ENCODE peak calls at places on chromosome 12, in four cellular contexts. I is PC-3; M is AG10803; J is CD8-positive, alpha-beta T cell. R is an unnamed sample.

GRCh38 chr12:109331546-109331945 is 16.2 kb upstream of the MYO1H start:
- DNase-seq in I (no peak), M (no peak), J (no peak), R (no peak)

GRCh38 chr12:40892528-40892927 is 200.3 kb downstream of the CNTN1 start:
- DNase-seq in I (no peak), M (no peak), J (no peak), R (no peak)

GRCh38 chr12:116381240-116381743 is 103.8 kb upstream of the MED13L start:
- DNase-seq in I (no peak), M (no peak), J (no peak), R (no peak)

GRCh38 chr12:23756416-23756815 is 193.1 kb downstream of the SOX5 start:
- DNase-seq in I (no peak), M (no peak), J (no peak), R (no peak)

GRCh38 chr12:22312336-22312735 is 22.2 kb downstream of the ST8SIA1 start:
- DNase-seq in I (peak; percentile 85), M (peak; percentile 87), J (no peak), R (no peak)

GRCh38 chr12:31317471-31318397 is 8.2 kb downstream of the SINHCAF start:
- DNase-seq in I (no peak), M (peak; percentile 14), J (no peak), R (no peak)

GRCh38 chr12:94694732-94695131 is 44.4 kb upstream of the TMCC3 start:
- DNase-seq in I (no peak), M (no peak), J (no peak), R (no peak)

GRCh38 chr12:79444089-79444488 is 246.7 kb downstream of the PAWR start:
- DNase-seq in I (peak; percentile 48), M (peak; percentile 37), J (no peak), R (no peak)

GRCh38 chr12:49089831-49090773 is 4.5 kb downstream of the DHH start:
- DNase-seq in I (peak; percentile 35), M (peak; percentile 43), J (no peak), R (no peak)

GRCh38 chr12:30695327-30696102 is at the start of gene IPO8:
- DNase-seq in I (peak; percentile 85), M (peak; percentile 92), J (peak; percentile 82), R (peak; percentile 72)

GRCh38 chr12:52945389-52946232 is 3.3 kb upstream of the KRT18 start:
- DNase-seq in I (peak; percentile 67), M (peak; percentile 59), J (no peak), R (no peak)

GRCh38 chr12:74235342-74235741 is 302.3 kb upstream of the ATXN7L3B start:
- DNase-seq in I (no peak), M (no peak), J (no peak), R (no peak)

GRCh38 chr12:122161682-122162081 is 12.3 kb downstream of the IL31 start:
- DNase-seq in I (no peak), M (no peak), J (no peak), R (no peak)

DNA sequence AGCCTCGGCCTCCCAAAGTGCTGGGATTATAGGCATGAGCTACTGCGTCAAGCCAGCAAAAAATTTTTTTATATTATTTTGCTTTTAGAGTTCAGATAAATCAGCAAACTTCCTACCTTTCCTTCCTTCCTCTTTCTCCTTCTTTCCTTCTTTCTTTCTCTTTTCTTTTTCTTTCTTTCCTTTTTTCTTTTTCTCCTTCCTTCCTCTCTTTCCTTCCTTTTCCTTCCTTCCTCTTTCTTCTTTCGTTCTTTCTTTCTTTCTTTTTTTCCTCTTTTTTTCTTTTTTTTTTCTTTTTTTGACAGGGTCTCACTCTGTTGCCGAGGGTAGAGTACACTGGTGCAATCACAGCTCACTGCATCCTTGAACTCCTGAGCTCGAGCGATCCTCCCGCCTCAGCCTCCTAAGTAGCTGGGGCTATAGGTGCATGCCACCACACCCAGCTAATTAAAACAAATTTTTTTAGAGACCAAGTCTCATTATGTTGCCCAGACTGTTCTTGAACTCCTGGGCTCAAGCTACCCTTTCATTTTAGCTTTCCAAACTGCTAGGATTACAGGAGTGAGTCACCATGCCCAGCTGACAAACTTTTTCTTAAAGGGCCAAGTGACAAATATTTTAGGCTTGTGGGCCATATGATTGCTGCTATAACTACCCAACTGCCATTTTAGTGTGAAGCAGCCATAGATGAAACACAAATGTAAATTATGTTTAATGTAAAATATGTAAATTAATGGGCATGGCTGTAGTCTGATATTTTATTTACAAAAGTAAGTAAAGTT is 7.1 kb upstream of the WASHC4 start:
- DNase-seq in I (peak; percentile 69), M (peak; percentile 62), J (no peak), R (no peak)
- H3K4me3 ChIP-seq in I (no peak overlapping the region), M (peak overlapping the region; percentile 18), J (no peak overlapping the region), R (no peak overlapping the region)

GRCh38 chr12:62379723-62380045 is 86.9 kb upstream of the MON2 start:
- DNase-seq in I (no peak), M (no peak), J (no peak), R (no peak)

GRCh38 chr12:62375603-62376002 is 91.0 kb upstream of the MON2 start:
- DNase-seq in I (no peak), M (no peak), J (no peak), R (no peak)

GRCh38 chr12:62382526-62382925 is 84.1 kb upstream of the MON2 start:
- DNase-seq in I (no peak), M (no peak), J (no peak), R (no peak)

GRCh38 chr12:62379026-62379722 is 87.5 kb upstream of the MON2 start:
- DNase-seq in I (no peak), M (peak; percentile 63), J (no peak), R (no peak)
- TF ChIP-seq CTCF in I (no peak), M (no peak), J (no peak), R (no peak)

GRCh38 chr12:27822076-27822712 is 42.2 kb upstream of the MANSC4 start:
- DNase-seq in I (peak; percentile 99), M (peak; percentile 46), J (peak; percentile 32), R (peak; percentile 73)

GRCh38 chr12:27824126-27824842 is 44.2 kb upstream of the MANSC4 start:
- DNase-seq in I (no peak), M (no peak), J (no peak), R (peak; percentile 63)

GRCh38 chr12:27820564-27820963 is 40.5 kb upstream of the MANSC4 start:
- DNase-seq in I (no peak), M (no peak), J (no peak), R (no peak)

GRCh38 chr12:27823038-27823437 is 43.0 kb upstream of the MANSC4 start:
- DNase-seq in I (no peak), M (no peak), J (no peak), R (no peak)

DNA sequence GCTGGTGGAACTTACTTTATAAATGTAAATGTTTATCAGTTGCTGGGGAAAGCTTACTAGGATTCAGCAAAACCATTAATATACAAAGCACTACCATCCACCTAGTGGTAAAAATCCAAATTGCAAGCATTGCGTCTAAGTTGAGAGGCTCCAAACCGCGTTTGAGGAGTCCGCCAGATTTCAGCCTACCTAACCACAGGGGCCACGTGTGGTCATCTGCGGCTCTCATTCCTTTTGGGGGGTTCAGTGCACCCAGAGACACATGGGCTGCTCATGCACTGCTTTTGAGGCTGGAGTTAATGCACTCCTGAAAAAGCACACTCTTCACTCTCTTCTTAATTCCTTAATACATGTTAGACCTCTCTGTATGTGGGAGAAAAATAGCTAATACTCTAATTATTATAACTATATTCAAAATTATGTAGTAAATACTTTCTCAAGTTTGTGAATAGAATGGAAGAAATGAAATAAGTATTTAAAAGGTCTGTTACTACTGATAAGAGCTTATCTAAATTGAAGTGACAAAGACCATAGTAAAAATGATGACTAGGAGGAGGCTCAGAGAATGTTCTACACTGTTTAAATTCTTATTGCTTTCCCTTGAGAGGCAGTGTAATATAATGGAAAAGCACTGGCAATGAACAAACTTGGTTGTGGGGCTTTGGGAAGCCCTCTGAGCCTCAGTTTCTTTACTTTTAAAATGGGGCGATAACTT is 41.4 kb upstream of the MANSC4 start:
- DNase-seq in I (peak; percentile 99), M (peak; percentile 74), J (peak; percentile 3), R (peak; percentile 37)
- H3K4me3 ChIP-seq in I (peak overlapping the region; percentile 57), M (no peak overlapping the region), J (no peak overlapping the region), R (no peak overlapping the region)

DNA sequence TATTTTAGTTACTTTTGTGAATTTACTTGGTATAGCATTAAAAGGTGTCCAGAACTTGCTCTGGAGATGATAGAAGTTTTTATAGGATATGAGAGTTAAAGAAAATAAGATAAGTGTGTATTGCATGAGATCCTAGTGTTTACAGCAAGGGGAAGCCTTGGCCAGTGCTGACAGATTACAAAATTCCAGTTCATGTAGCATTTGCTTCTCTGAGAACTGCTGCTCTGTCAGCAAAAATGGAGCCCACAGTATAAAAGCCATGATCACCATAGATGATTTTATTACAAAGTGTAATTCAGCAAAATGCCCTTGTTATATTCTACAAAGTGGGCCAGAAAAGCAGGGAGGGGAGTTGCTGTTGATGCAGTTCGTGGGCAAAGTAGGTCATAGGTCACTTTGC is 40.0 kb upstream of the ATF1 start:
- DNase-seq in I (no peak), M (no peak), J (no peak), R (no peak)
- TF ChIP-seq CTCF in I (no peak), M (no peak), J (no peak), R (no peak)

DNA sequence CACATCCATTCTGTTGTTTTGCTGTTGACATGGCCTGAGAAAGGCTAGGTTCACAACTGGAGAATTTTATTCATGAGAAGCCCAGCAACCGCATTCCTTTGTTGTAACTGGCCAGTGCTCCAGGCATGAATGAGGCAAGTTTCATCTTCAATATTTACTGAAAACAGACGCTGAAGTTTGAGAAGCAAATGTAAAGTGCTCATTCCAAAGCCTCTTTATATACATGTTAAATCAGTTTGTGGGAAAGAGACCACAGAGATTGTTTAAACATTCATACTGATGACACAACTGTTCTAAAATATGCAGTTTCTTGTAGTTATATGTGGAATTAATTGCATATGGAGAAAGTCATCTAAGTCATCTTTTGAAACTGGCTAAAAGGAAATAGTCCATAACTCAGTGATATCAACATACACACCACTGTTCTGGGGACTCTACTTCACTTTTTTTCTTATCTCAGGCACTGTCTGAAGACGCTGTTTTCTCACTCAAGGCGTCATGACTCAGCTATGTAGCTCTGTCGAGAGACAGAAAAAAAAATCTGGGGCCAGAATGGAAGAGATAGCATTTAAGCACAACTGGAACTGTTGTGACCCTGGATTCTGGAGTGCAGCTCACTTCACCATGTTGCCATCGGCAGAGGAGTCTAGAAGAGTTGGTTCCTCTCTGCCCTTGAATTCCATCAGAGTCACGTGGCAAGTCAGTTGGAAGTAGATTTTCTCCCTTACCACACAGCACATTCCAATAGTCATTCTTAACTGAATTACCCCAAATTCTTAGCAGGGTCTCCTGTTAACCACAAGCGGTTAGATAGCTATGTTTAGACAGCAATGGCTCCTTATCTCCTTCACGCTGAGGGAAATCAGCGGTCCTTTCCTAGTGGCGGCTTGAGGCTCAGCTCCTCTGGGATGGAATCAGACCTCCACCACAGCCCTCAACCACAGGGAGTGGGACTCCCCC is 258.4 kb upstream of the HMGA2 start:
- DNase-seq in I (peak; percentile 73), M (peak; percentile 98), J (no peak), R (no peak)
- H3K4me3 ChIP-seq in I (no peak overlapping the region), M (peak overlapping the region; percentile 40), J (no peak overlapping the region), R (no peak overlapping the region)

DNA sequence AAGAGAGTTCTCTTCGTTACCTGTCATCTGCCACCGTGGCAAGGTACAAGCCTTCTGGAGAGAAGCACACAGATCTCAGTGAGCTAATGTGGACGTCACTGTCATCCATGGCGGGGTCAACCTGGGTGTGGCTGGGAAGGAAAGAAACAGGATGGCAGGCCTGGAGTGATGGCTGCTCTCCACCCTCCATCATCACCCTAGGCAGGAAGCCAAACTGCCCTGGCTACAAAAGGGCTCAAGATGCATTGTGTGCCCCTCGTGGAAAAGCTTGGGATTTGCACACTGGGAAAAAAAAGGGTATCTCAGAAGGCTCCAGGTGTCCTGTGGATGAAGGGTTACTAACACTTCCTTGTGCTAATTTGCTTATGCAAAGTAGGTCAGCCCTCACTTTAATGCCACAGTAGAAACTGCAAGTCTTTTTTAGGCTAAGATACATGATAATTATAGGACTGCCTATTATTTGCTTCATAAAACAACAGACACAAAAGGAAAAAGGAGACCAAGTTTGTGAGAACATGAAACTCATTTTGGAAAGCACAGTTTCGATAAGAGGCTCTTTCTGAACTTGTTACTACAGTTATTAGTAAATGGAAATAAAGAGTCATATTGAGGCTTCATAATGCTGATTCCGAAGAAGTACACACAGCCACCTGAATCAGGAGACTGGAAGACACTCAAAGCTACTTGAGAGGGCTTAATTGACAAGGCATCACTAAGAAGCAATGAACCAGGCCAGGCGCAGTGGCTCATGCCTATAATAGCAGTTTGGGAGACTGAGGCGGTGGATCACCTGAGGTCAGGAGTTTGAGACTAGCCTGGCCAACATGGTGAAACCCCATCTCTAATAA is 18.9 kb downstream of the RFC5 start:
- DNase-seq in I (peak; percentile 50), M (peak; percentile 38), J (no peak), R (peak; percentile 46)
- TF ChIP-seq CTCF in I (peak; percentile 32), M (peak; percentile 34), J (no peak), R (no peak)

R was measured in GM12864.